ENCODE peak calls at places on chromosomes 4 and X, in eight cellular contexts. One of them, this sample, is unnamed.

GRCh38 chr4:117898496-117898895 is 135.8 kb upstream of the NDST3 start:
- DNase-seq in K562: no peak
- DNase-seq in HepG2: no peak
- DNase-seq in sigmoid colon: no peak
- DNase-seq in suprapubic skin: no peak
- DNase-seq in tibial nerve: no peak
- DNase-seq in transverse colon: no peak
- DNase-seq in GM12878: no peak
- DNase-seq in this sample: no peak

GRCh38 chr4:48633657-48634056 is 143.6 kb downstream of the ZAR1 start:
- DNase-seq in HepG2: no peak
- DNase-seq in suprapubic skin: no peak
- DNase-seq in K562: no peak
- DNase-seq in sigmoid colon: no peak
- DNase-seq in tibial nerve: no peak
- DNase-seq in transverse colon: no peak
- DNase-seq in GM12878: no peak
- DNase-seq in this sample: no peak

GRCh38 chrX:16999275-16999674 is 52.8 kb downstream of the REPS2 start:
- DNase-seq in tibial nerve: no peak
- DNase-seq in sigmoid colon: no peak
- DNase-seq in transverse colon: no peak
- DNase-seq in K562: no peak
- DNase-seq in GM12878: no peak
- DNase-seq in suprapubic skin: no peak
- DNase-seq in HepG2: no peak
- DNase-seq in this sample: no peak

GRCh38 chrX:1452497-1453389 is at the start of gene ASMTL:
- DNase-seq in transverse colon: peak
- DNase-seq in tibial nerve: peak
- DNase-seq in suprapubic skin: peak
- DNase-seq in GM12878: peak
- DNase-seq in K562: peak
- DNase-seq in HepG2: peak
- DNase-seq in sigmoid colon: peak
- DNase-seq in this sample: peak

GRCh38 chr4:153113061-153113837 is 91.0 kb upstream of the TRIM2 start:
- DNase-seq in HepG2: no peak
- DNase-seq in K562: no peak
- DNase-seq in transverse colon: no peak
- DNase-seq in sigmoid colon: no peak
- DNase-seq in suprapubic skin: no peak
- DNase-seq in GM12878: no peak
- DNase-seq in tibial nerve: no peak
- DNase-seq in this sample: no peak

GRCh38 chr4:180617203-180617602 is 1626.0 kb upstream of the TENM3 start:
- DNase-seq in tibial nerve: no peak
- DNase-seq in K562: no peak
- DNase-seq in GM12878: no peak
- DNase-seq in transverse colon: no peak
- DNase-seq in HepG2: peak
- DNase-seq in suprapubic skin: no peak
- DNase-seq in sigmoid colon: no peak
- DNase-seq in this sample: no peak

GRCh38 chrX:19183777-19184485 is 61.7 kb upstream of the ADGRG2 start:
- DNase-seq in suprapubic skin: no peak
- DNase-seq in HepG2: no peak
- DNase-seq in sigmoid colon: no peak
- DNase-seq in K562: no peak
- DNase-seq in GM12878: no peak
- DNase-seq in tibial nerve: no peak
- DNase-seq in transverse colon: no peak
- DNase-seq in this sample: no peak

GRCh38 chr4:13233755-13234154 is 250.4 kb downstream of the RAB28 start:
- DNase-seq in tibial nerve: no peak
- DNase-seq in GM12878: no peak
- DNase-seq in K562: no peak
- DNase-seq in sigmoid colon: no peak
- DNase-seq in transverse colon: no peak
- DNase-seq in suprapubic skin: no peak
- DNase-seq in HepG2: no peak
- DNase-seq in this sample: no peak

GRCh38 chrX:102498732-102499131 is 17.8 kb downstream of the TMSB15A start:
- DNase-seq in sigmoid colon: no peak
- DNase-seq in suprapubic skin: no peak
- DNase-seq in transverse colon: no peak
- DNase-seq in HepG2: no peak
- DNase-seq in tibial nerve: no peak
- DNase-seq in GM12878: no peak
- DNase-seq in K562: no peak
- DNase-seq in this sample: no peak

GRCh38 chrX:136572030-136572429 is 40.0 kb downstream of the VGLL1 start:
- DNase-seq in transverse colon: no peak
- DNase-seq in suprapubic skin: no peak
- DNase-seq in GM12878: no peak
- DNase-seq in tibial nerve: no peak
- DNase-seq in K562: no peak
- DNase-seq in HepG2: no peak
- DNase-seq in sigmoid colon: no peak
- DNase-seq in this sample: no peak

GRCh38 chr4:136680761-136681160 is 851.5 kb downstream of the PCDH18 start:
- DNase-seq in HepG2: no peak
- DNase-seq in tibial nerve: no peak
- DNase-seq in suprapubic skin: no peak
- DNase-seq in transverse colon: no peak
- DNase-seq in K562: no peak
- DNase-seq in sigmoid colon: no peak
- DNase-seq in GM12878: no peak
- DNase-seq in this sample: no peak

GRCh38 chr4:87505862-87506261 is 23.3 kb downstream of the SPARCL1 start:
- DNase-seq in transverse colon: no peak
- DNase-seq in HepG2: no peak
- DNase-seq in K562: no peak
- DNase-seq in tibial nerve: no peak
- DNase-seq in sigmoid colon: no peak
- DNase-seq in GM12878: no peak
- DNase-seq in suprapubic skin: no peak
- DNase-seq in this sample: no peak

GRCh38 chr4:124478518-124478917 is 234.0 kb downstream of the ANKRD50 start:
- DNase-seq in transverse colon: no peak
- DNase-seq in suprapubic skin: no peak
- DNase-seq in K562: no peak
- DNase-seq in HepG2: no peak
- DNase-seq in tibial nerve: no peak
- DNase-seq in GM12878: no peak
- DNase-seq in sigmoid colon: no peak
- DNase-seq in this sample: no peak

GRCh38 chrX:53445977-53446376 is 11.8 kb upstream of the HSD17B10 start:
- DNase-seq in transverse colon: peak
- DNase-seq in K562: peak
- DNase-seq in tibial nerve: no peak
- DNase-seq in GM12878: no peak
- DNase-seq in suprapubic skin: no peak
- DNase-seq in HepG2: peak
- DNase-seq in sigmoid colon: no peak
- DNase-seq in this sample: peak

GRCh38 chrX:18146954-18147353 is 73.7 kb downstream of the BEND2 start:
- DNase-seq in HepG2: peak
- DNase-seq in sigmoid colon: no peak
- DNase-seq in K562: peak
- DNase-seq in tibial nerve: no peak
- DNase-seq in transverse colon: no peak
- DNase-seq in GM12878: no peak
- DNase-seq in suprapubic skin: no peak
- DNase-seq in this sample: no peak

GRCh38 chr4:183097251-183098079 is 1.6 kb upstream of the WWC2 start:
- DNase-seq in K562: no peak
- DNase-seq in GM12878: no peak
- DNase-seq in suprapubic skin: no peak
- DNase-seq in tibial nerve: no peak
- DNase-seq in HepG2: no peak
- DNase-seq in sigmoid colon: no peak
- DNase-seq in transverse colon: peak
- DNase-seq in this sample: no peak

GRCh38 chrX:153878969-153879653 is 6.9 kb downstream of the L1CAM start:
- DNase-seq in sigmoid colon: no peak
- DNase-seq in GM12878: no peak
- DNase-seq in suprapubic skin: no peak
- DNase-seq in HepG2: no peak
- DNase-seq in transverse colon: no peak
- DNase-seq in tibial nerve: no peak
- DNase-seq in K562: no peak
- DNase-seq in this sample: no peak
- TF ChIP-seq EP300 in sigmoid colon: no peak
- TF ChIP-seq EP300 in GM12878: no peak
- TF ChIP-seq EP300 in suprapubic skin: no peak
- TF ChIP-seq EP300 in HepG2: no peak
- TF ChIP-seq EP300 in transverse colon: no peak
- TF ChIP-seq EP300 in tibial nerve: no peak
- TF ChIP-seq EP300 in K562: no peak
- TF ChIP-seq EP300 in this sample: no peak

DNA sequence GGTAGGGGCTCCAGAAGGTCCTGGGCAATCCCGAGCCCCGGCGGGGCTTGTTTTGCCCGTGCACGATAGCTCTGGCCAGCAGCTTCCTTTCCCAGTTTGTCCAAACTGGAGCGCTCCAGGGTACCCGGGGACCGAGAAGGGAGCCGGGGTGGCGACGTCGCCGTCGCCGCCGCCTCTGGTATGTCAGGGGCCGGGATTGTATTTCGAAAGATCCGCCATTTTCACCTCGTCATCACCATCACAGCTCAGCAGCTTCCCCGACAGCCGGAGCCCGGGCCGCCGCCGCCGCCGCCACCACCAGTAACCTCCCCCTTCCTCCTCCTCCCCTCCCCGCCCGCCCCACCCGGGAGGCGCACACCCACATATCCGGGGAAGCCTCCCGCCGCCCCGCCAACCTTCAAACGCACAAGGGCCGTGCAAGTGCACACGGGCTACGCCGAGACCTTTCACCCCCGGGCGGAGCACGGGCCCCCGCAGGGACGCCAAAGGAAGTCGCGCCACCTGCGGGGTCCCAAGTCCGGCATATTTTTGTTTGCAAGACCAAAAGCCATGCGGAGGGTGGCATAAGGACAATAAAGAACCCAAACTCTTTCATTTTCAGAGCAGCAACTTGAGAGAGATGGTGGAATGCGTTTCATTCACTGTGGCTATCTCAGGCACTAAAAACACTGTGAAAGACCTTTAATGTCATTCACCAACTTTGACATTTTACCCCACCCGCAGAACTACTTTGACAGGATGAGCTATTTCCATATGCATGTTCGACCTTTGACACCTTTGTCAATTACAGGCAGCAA is at the start of gene LIN54:
- DNase-seq in HepG2: peak
- DNase-seq in K562: peak
- DNase-seq in transverse colon: peak
- DNase-seq in GM12878: no peak
- DNase-seq in sigmoid colon: peak
- DNase-seq in suprapubic skin: peak
- DNase-seq in tibial nerve: peak
- DNase-seq in this sample: peak
- TF ChIP-seq POLR2A in HepG2: peak
- TF ChIP-seq POLR2A in K562: peak
- TF ChIP-seq POLR2A in transverse colon: peak
- TF ChIP-seq POLR2A in GM12878: peak
- TF ChIP-seq POLR2A in sigmoid colon: no peak
- TF ChIP-seq POLR2A in suprapubic skin: no peak
- TF ChIP-seq POLR2A in tibial nerve: no peak
- TF ChIP-seq POLR2A in this sample: no peak

GRCh38 chr4:84727491-84727890 is 144.6 kb downstream of the CDS1 start:
- DNase-seq in K562: no peak
- DNase-seq in HepG2: no peak
- DNase-seq in GM12878: no peak
- DNase-seq in transverse colon: no peak
- DNase-seq in sigmoid colon: no peak
- DNase-seq in suprapubic skin: no peak
- DNase-seq in tibial nerve: no peak
- DNase-seq in this sample: no peak

GRCh38 chr4:84718699-84719098 is 135.8 kb downstream of the CDS1 start:
- DNase-seq in HepG2: no peak
- DNase-seq in tibial nerve: no peak
- DNase-seq in suprapubic skin: no peak
- DNase-seq in GM12878: no peak
- DNase-seq in transverse colon: no peak
- DNase-seq in sigmoid colon: no peak
- DNase-seq in K562: no peak
- DNase-seq in this sample: no peak

GRCh38 chr4:84726356-84726755 is 143.4 kb downstream of the CDS1 start:
- DNase-seq in suprapubic skin: no peak
- DNase-seq in sigmoid colon: no peak
- DNase-seq in transverse colon: no peak
- DNase-seq in tibial nerve: no peak
- DNase-seq in HepG2: no peak
- DNase-seq in GM12878: no peak
- DNase-seq in K562: no peak
- DNase-seq in this sample: no peak

GRCh38 chr4:84719115-84719514 is 136.2 kb downstream of the CDS1 start:
- DNase-seq in transverse colon: no peak
- DNase-seq in K562: no peak
- DNase-seq in suprapubic skin: no peak
- DNase-seq in tibial nerve: no peak
- DNase-seq in sigmoid colon: no peak
- DNase-seq in HepG2: no peak
- DNase-seq in GM12878: no peak
- DNase-seq in this sample: no peak

DNA sequence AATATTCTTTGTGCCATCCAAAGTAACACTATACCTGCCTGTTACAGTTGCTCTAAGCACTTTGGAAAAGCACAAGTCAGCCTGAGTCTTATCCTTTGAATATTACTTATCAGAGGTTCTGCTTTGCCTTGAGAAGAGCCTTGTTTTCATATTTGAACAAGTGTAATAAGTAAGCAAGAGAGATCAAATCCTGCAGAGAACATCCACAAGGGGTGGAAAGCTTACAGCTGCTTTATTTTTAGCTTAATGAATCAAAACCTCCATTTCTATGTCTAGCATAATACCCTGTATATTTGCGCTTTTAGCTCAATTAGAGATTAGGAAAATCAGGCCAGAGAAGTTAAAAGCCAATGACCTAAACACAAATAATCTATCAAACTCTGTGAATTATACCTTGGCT is 139.8 kb downstream of the CDS1 start:
- DNase-seq in sigmoid colon: no peak
- DNase-seq in K562: no peak
- DNase-seq in suprapubic skin: no peak
- DNase-seq in GM12878: no peak
- DNase-seq in tibial nerve: no peak
- DNase-seq in transverse colon: no peak
- DNase-seq in HepG2: no peak
- DNase-seq in this sample: no peak
- H3K27ac ChIP-seq in sigmoid colon: no peak
- H3K27ac ChIP-seq in K562: no peak
- H3K27ac ChIP-seq in suprapubic skin: no peak
- H3K27ac ChIP-seq in GM12878: no peak
- H3K27ac ChIP-seq in tibial nerve: no peak
- H3K27ac ChIP-seq in transverse colon: no peak
- H3K27ac ChIP-seq in HepG2: no peak
- H3K27ac ChIP-seq in this sample: no peak

DNA sequence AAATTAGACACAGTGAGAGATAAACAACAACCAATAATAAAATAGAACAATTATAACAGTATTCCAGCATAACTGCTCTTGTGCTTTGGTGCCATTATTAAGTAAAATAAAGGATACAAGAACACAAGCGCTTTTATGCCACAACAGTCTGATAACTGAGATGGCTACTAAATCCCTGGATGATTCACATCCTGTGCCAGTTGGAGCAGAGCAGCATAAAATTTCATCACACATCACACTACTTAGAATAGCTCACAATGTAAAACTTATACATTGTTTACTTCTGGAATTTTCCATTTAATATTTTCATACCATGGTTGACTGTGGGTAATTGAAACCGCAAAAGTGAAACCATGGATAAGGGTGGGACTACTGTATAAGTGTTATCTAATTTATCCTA is 399.9 kb upstream of the CNKSR2 start:
- DNase-seq in transverse colon: no peak
- DNase-seq in K562: no peak
- DNase-seq in sigmoid colon: no peak
- DNase-seq in HepG2: no peak
- DNase-seq in suprapubic skin: no peak
- DNase-seq in GM12878: no peak
- DNase-seq in tibial nerve: no peak
- DNase-seq in this sample: no peak
- TF ChIP-seq EP300 in transverse colon: no peak
- TF ChIP-seq EP300 in K562: no peak
- TF ChIP-seq EP300 in sigmoid colon: no peak
- TF ChIP-seq EP300 in HepG2: no peak
- TF ChIP-seq EP300 in suprapubic skin: no peak
- TF ChIP-seq EP300 in GM12878: no peak
- TF ChIP-seq EP300 in tibial nerve: no peak
- TF ChIP-seq EP300 in this sample: no peak

This sample was measured in stomach.